ENCODE peak calls at places on chromosomes 3 and 15, in eight cellular contexts. Q, K, C, P, G, T, J and N are unnamed samples.

GRCh38 chr3:17288839-17289399 is 404.2 kb downstream of the PLCL2 start:
- DNase-seq in Q (no peak), K (no peak), C (no peak), P (no peak), G (no peak), T (no peak), J (no peak), N (no peak)

GRCh38 chr3:71168043-71168720 is 415.3 kb downstream of the FOXP1 start:
- DNase-seq in Q (no peak), K (no peak), C (no peak), P (no peak), G (peak; percentile 32), T (peak; percentile 87), J (peak; percentile 15), N (no peak)

GRCh38 chr15:60918234-60918964 is 310.7 kb downstream of the RORA start:
- DNase-seq in Q (no peak), K (no peak), C (no peak), P (no peak), G (peak; percentile 27), T (no peak), J (no peak), N (no peak)

GRCh38 chr3:161274691-161275298 is 53.7 kb downstream of the NMD3 start:
- DNase-seq in Q (no peak), K (no peak), C (peak; percentile 51), P (peak; percentile 39), G (peak; percentile 85), T (peak; percentile 63), J (no peak), N (no peak)

GRCh38 chr3:195746751-195747150 is 26.0 kb downstream of the MUC20 start:
- DNase-seq in Q (no peak), K (no peak), C (no peak), P (no peak), G (no peak), T (no peak), J (no peak), N (no peak)

GRCh38 chr15:27587810-27588209 is 511.3 kb downstream of the OCA2 start:
- DNase-seq in Q (no peak), K (no peak), C (no peak), P (no peak), G (no peak), T (no peak), J (no peak), N (no peak)

GRCh38 chr3:61858054-61858453 is 296.7 kb downstream of the PTPRG start:
- DNase-seq in Q (no peak), K (no peak), C (no peak), P (no peak), G (peak; percentile 4), T (peak; percentile 56), J (no peak), N (no peak)

GRCh38 chr15:83848315-83849050 is 194.6 kb downstream of the ADAMTSL3 start:
- DNase-seq in Q (no peak), K (no peak), C (no peak), P (no peak), G (peak; percentile 82), T (peak; percentile 97), J (no peak), N (peak; percentile 84)

GRCh38 chr3:52848617-52849016 is 13.8 kb upstream of the MUSTN1 start:
- DNase-seq in Q (no peak), K (peak; percentile 78), C (no peak), P (no peak), G (peak; percentile 41), T (peak; percentile 91), J (no peak), N (no peak)

GRCh38 chr15:47431501-47431900 is 285.8 kb upstream of the SEMA6D start:
- DNase-seq in Q (no peak), K (no peak), C (no peak), P (no peak), G (peak; percentile 25), T (peak; percentile 97), J (no peak), N (no peak)

GRCh38 chr3:14403636-14404395 is 1.4 kb downstream of the SLC6A6 start:
- DNase-seq in Q (peak; percentile 79), K (peak; percentile 88), C (no peak), P (no peak), G (peak; percentile 20), T (no peak), J (peak; percentile 69), N (no peak)

GRCh38 chr3:14767245-14767593 is 51.5 kb upstream of the FGD5 start:
- DNase-seq in Q (peak; percentile 39), K (no peak), C (no peak), P (no peak), G (no peak), T (no peak), J (no peak), N (no peak)

GRCh38 chr3:48621461-48621869 is at the start of gene TMEM89:
- DNase-seq in Q (no peak), K (no peak), C (no peak), P (no peak), G (no peak), T (no peak), J (no peak), N (no peak)

GRCh38 chr3:48619541-48620524 is 1.7 kb downstream of the TMEM89 start:
- DNase-seq in Q (no peak), K (no peak), C (no peak), P (no peak), G (no peak), T (no peak), J (no peak), N (no peak)

GRCh38 chr3:48625600-48625999 is 4.0 kb upstream of the TMEM89 start:
- DNase-seq in Q (no peak), K (no peak), C (no peak), P (no peak), G (no peak), T (no peak), J (no peak), N (no peak)

GRCh38 chr3:48624767-48625166 is 3.2 kb upstream of the TMEM89 start:
- DNase-seq in Q (no peak), K (no peak), C (no peak), P (no peak), G (no peak), T (no peak), J (no peak), N (no peak)

GRCh38 chr3:48623851-48624547 is 2.4 kb upstream of the TMEM89 start:
- DNase-seq in Q (no peak), K (no peak), C (no peak), P (no peak), G (no peak), T (no peak), J (no peak), N (no peak)
- H3K27ac ChIP-seq in Q (no peak overlapping the region), K (no peak overlapping the region), C (no peak overlapping the region), P (no peak overlapping the region), G (no peak overlapping the region), T (no peak overlapping the region), J (no peak overlapping the region), N (no peak overlapping the region)

DNA sequence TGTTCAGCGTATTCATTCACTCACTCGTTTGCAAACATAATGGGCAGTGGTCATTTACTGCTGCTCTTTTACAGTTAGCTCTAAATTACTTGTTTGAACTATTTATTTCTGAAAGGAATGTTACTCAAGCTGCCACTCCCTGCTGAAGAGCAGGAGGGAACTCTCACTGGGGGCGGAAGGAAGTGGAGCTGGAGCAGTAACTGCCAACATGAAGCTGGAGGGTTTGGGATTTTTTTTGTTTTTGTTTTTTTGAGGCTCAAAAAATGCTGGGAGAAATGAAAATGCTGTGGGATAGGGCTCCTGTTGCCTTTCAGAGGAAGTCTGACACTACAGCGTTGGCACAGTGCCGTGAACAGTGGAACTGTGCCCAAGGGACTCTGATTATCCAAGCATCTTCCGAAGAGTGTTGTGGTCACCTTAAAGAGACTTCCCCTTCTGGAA is 44.1 kb downstream of the SENP2 start:
- DNase-seq in Q (no peak), K (peak; percentile 72), C (no peak), P (no peak), G (peak; percentile 45), T (peak; percentile 53), J (peak; percentile 51), N (no peak)
- H3K27ac ChIP-seq in Q (peak overlapping the region; percentile 78), K (no peak overlapping the region), C (no peak overlapping the region), P (no peak overlapping the region), G (peak overlapping the region; percentile 43), T (peak overlapping the region; percentile 77), J (peak overlapping the region; percentile 45), N (peak overlapping the region; percentile 34)

DNA sequence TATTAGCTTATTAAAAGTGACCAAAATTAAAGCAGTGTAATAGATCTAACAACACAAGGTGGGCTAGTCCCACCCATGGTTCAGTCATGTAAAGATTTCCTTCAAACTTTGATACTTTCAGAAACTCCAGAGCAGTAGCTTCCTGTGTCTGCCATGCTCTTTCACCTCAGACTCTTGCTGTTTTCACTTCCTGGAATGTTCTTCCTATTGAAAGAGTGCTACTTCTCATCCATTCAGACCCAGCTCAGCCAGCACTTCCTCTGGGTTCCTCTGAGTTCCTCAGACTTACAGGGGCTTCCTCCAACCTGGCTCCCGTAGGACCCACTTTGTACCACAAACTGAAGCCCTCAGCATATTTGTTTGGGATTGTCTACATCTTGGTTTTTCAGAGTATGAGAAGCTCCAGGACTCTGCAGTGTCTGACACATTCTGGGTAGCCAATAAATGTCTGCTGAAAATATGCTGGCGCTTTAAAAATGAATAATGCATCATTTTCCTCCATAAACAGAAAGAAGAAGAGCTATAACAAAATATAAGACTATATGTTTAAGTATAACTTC is 18.0 kb downstream of the NCEH1 start:
- DNase-seq in Q (no peak), K (no peak), C (no peak), P (no peak), G (no peak), T (no peak), J (no peak), N (no peak)
- H3K27ac ChIP-seq in Q (no peak overlapping the region), K (no peak overlapping the region), C (no peak overlapping the region), P (no peak overlapping the region), G (no peak overlapping the region), T (no peak overlapping the region), J (peak overlapping the region; percentile 2), N (peak overlapping the region; percentile 3)

GRCh38 chr3:129317014-129317771 is 38.5 kb downstream of the HMCES start:
- DNase-seq in Q (no peak), K (peak; percentile 72), C (no peak), P (no peak), G (no peak), T (no peak), J (no peak), N (no peak)
- H3K27ac ChIP-seq in Q (peak overlapping the region; percentile 97), K (peak overlapping the region; percentile 89), C (peak overlapping the region; percentile 75), P (peak overlapping the region; percentile 88), G (no peak overlapping the region), T (peak overlapping the region; percentile 73), J (peak overlapping the region; percentile 93), N (no peak overlapping the region)

DNA sequence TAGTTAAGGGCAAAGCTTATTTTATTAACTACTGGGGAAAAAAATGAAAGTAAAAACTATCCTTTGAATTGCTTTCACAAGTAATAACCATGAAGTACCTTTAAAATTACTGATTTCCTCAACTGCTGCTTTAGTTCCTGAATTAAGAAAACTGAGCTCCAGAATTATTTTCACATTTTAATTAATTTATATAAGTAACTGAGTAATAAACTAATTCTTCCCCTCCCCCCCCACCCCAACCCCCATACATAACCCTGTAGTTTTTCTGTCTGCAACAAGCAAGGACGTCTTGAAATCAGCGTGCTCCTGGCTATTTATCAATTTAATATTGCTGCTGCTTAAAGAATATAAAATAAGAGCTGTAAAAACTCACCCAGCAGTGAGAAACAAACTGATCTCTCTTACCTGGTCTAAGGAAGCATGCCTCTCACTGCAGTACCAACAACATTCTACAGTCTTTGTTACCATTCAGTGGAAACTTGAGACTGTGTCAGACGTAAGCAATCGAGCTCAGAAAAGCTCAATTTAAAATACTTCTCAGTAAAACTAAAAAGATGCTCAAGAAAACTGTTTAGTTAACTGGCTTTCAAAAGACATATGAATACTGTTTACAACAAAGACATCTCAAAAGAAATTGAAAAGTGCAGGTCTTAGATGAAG is 121.0 kb downstream of the TFDP2 start:
- DNase-seq in Q (no peak), K (no peak), C (no peak), P (peak; percentile 63), G (peak; percentile 70), T (peak; percentile 90), J (peak; percentile 58), N (peak; percentile 44)
- H3K27ac ChIP-seq in Q (peak overlapping the region; percentile 51), K (peak overlapping the region; percentile 59), C (peak overlapping the region; percentile 57), P (peak overlapping the region; percentile 57), G (no peak overlapping the region), T (no peak overlapping the region), J (peak overlapping the region; percentile 73), N (peak overlapping the region; percentile 31)

GRCh38 chr3:184005981-184006507 is 11.6 kb downstream of the ABCC5 start:
- DNase-seq in Q (peak; percentile 87), K (peak; percentile 90), C (no peak), P (peak; percentile 44), G (peak; percentile 98), T (peak; percentile 37), J (peak; percentile 44), N (peak; percentile 97)
- H3K27ac ChIP-seq in Q (peak overlapping the region; percentile 12), K (peak overlapping the region; percentile 84), C (no peak overlapping the region), P (no peak overlapping the region), G (peak overlapping the region; percentile 89), T (peak overlapping the region; percentile 26), J (peak overlapping the region; percentile 79), N (peak overlapping the region; percentile 68)